ENCODE peak calls at places on chromosome 13, in four cellular contexts. Q is H54, J is cardiac muscle cell, V is AG04450. G is an unnamed sample.

GRCh38 chr13:102729560-102730275 is 34.9 kb upstream of the METTL21C start:
- DNase-seq in Q (no peak), J (no peak), V (no peak), G (no peak)

GRCh38 chr13:59690857-59691500 is 472.7 kb downstream of the DIAPH3 start:
- DNase-seq in Q (no peak), J (no peak), V (no peak), G (no peak)

GRCh38 chr13:97977982-97978381 is 24.5 kb downstream of the IPO5 start:
- DNase-seq in Q (no peak), J (no peak), V (no peak), G (no peak)

GRCh38 chr13:93603043-93603442 is 376.4 kb downstream of the GPC6 start:
- DNase-seq in Q (peak; percentile 5), J (no peak), V (peak; percentile 30), G (no peak)

GRCh38 chr13:83312194-83312593 is 570.1 kb downstream of the SLITRK1 start:
- DNase-seq in Q (no peak), J (no peak), V (no peak), G (no peak)

GRCh38 chr13:49366841-49367240 is 77.0 kb downstream of the CAB39L start:
- DNase-seq in Q (no peak), J (no peak), V (peak; percentile 10), G (no peak)

GRCh38 chr13:104571161-104571889 is 1505.1 kb upstream of the SLC10A2 start:
- DNase-seq in Q (peak; percentile 47), J (peak; percentile 81), V (peak; percentile 41), G (no peak)

GRCh38 chr13:106617561-106617960 is 49.6 kb upstream of the ARGLU1 start:
- DNase-seq in Q (peak; percentile 37), J (no peak), V (no peak), G (no peak)

GRCh38 chr13:35594096-35594495 is 117.6 kb upstream of the MAB21L1 start:
- DNase-seq in Q (no peak), J (no peak), V (no peak), G (no peak)

GRCh38 chr13:36131931-36132297 is 732 bp upstream of the DCLK1 start:
- DNase-seq in Q (no peak), J (no peak), V (no peak), G (no peak)

GRCh38 chr13:75452564-75452963 is 29.4 kb downstream of the TBC1D4 start:
- DNase-seq in Q (no peak), J (no peak), V (no peak), G (no peak)

GRCh38 chr13:100510208-100510997 is 78.2 kb downstream of the GGACT start:
- DNase-seq in Q (no peak), J (no peak), V (no peak), G (no peak)

GRCh38 chr13:76596216-76596615 is 290.0 kb downstream of the KCTD12 start:
- DNase-seq in Q (no peak), J (no peak), V (no peak), G (no peak)

GRCh38 chr13:24254151-24254810 is 55.1 kb upstream of the C1QTNF9 start:
- DNase-seq in Q (no peak), J (no peak), V (peak; percentile 10), G (no peak)

GRCh38 chr13:59906413-59907027 is 257.2 kb downstream of the DIAPH3 start:
- DNase-seq in Q (no peak), J (peak; percentile 40), V (peak; percentile 8), G (no peak)

GRCh38 chr13:24694907-24695306 is 14.7 kb downstream of the ATP12A start:
- DNase-seq in Q (no peak), J (no peak), V (no peak), G (no peak)

GRCh38 chr13:70817571-70817970 is 709.3 kb upstream of the KLHL1 start:
- DNase-seq in Q (no peak), J (no peak), V (no peak), G (no peak)

GRCh38 chr13:31476266-31476665 is 263.1 kb upstream of the RXFP2 start:
- DNase-seq in Q (no peak), J (peak; percentile 35), V (peak; percentile 48), G (no peak)

GRCh38 chr13:68234278-68234677 is 1004.1 kb upstream of the PCDH9 start:
- DNase-seq in Q (no peak), J (peak; percentile 5), V (no peak), G (no peak)

GRCh38 chr13:59422646-59423045 is 741.1 kb downstream of the DIAPH3 start:
- DNase-seq in Q (no peak), J (no peak), V (no peak), G (no peak)

GRCh38 chr13:35712907-35713685 is 236.6 kb upstream of the MAB21L1 start:
- DNase-seq in Q (no peak), J (no peak), V (no peak), G (no peak)

GRCh38 chr13:87107626-87108025 is 563.5 kb upstream of the SLITRK5 start:
- DNase-seq in Q (no peak), J (no peak), V (no peak), G (no peak)

GRCh38 chr13:98509271-98510155 is 67.4 kb downstream of the STK24 start:
- DNase-seq in Q (peak; percentile 70), J (no peak), V (peak; percentile 59), G (no peak)

GRCh38 chr13:27158335-27158734 is 13.3 kb downstream of the USP12 start:
- DNase-seq in Q (no peak), J (no peak), V (no peak), G (no peak)

G was measured in 8988T.